ENCODE peak calls at places on chromosomes 6 and 20, in six cellular contexts. Q, I, F, D, E and S are unnamed samples.

GRCh38 chr6:144797881-144798589 is 512.9 kb downstream of the UTRN start:
- DNase-seq in Q (peak; percentile 67), I (no peak), F (peak; percentile 36), D (no peak), E (no peak), S (no peak)

GRCh38 chr6:44171899-44172546 is 13.4 kb downstream of the CAPN11 start:
- DNase-seq in Q (no peak), I (no peak), F (no peak), D (no peak), E (no peak), S (no peak)

GRCh38 chr6:12882761-12883290 is 166.3 kb downstream of the PHACTR1 start:
- DNase-seq in Q (no peak), I (no peak), F (no peak), D (no peak), E (no peak), S (no peak)

GRCh38 chr6:166542580-166542912 is 43.9 kb downstream of the RAMACL start:
- DNase-seq in Q (peak; percentile 17), I (no peak), F (no peak), D (no peak), E (peak; percentile 84), S (peak; percentile 71)

GRCh38 chr6:110490110-110490509 is 13.7 kb upstream of the SLC22A16 start:
- DNase-seq in Q (no peak), I (no peak), F (no peak), D (no peak), E (no peak), S (no peak)

GRCh38 chr6:170272341-170273065 is 18.4 kb downstream of the DLL1 start:
- DNase-seq in Q (no peak), I (no peak), F (no peak), D (no peak), E (no peak), S (no peak)

GRCh38 chr20:50321797-50322480 is 131.3 kb downstream of the CEBPB start:
- DNase-seq in Q (peak; percentile 72), I (no peak), F (peak; percentile 79), D (no peak), E (no peak), S (no peak)

GRCh38 chr6:41706876-41707564 is 28.4 kb downstream of the TFEB start:
- DNase-seq in Q (peak; percentile 53), I (no peak), F (peak; percentile 62), D (no peak), E (no peak), S (no peak)

GRCh38 chr6:27439371-27439770 is 33.5 kb downstream of the ZNF184 start:
- DNase-seq in Q (no peak), I (no peak), F (no peak), D (no peak), E (peak; percentile 64), S (no peak)

GRCh38 chr6:152360016-152360415 is 277.1 kb downstream of the SYNE1 start:
- DNase-seq in Q (no peak), I (no peak), F (no peak), D (no peak), E (no peak), S (no peak)

GRCh38 chr6:56688521-56688920 is 45.8 kb upstream of the DST start:
- DNase-seq in Q (no peak), I (no peak), F (no peak), D (no peak), E (no peak), S (no peak)

GRCh38 chr20:35007413-35007812 is 51.7 kb downstream of the MYH7B start:
- DNase-seq in Q (no peak), I (no peak), F (no peak), D (no peak), E (no peak), S (no peak)

GRCh38 chr20:53919886-53920285 is 150.5 kb downstream of the BCAS1 start:
- DNase-seq in Q (no peak), I (no peak), F (no peak), D (no peak), E (no peak), S (no peak)

GRCh38 chr6:15402401-15403045 is 156.7 kb downstream of the JARID2 start:
- DNase-seq in Q (peak; percentile 9), I (no peak), F (no peak), D (no peak), E (no peak), S (no peak)

GRCh38 chr6:71490876-71491275 is 202.3 kb downstream of the OGFRL1 start:
- DNase-seq in Q (no peak), I (no peak), F (no peak), D (no peak), E (peak; percentile 25), S (no peak)

GRCh38 chr20:45780159-45780558 is 11.5 kb downstream of the WFDC3 start:
- DNase-seq in Q (no peak), I (no peak), F (no peak), D (no peak), E (no peak), S (no peak)

GRCh38 chr20:50366270-50367103 is 143.7 kb upstream of the PTPN1 start:
- DNase-seq in Q (peak; percentile 75), I (no peak), F (peak; percentile 92), D (no peak), E (no peak), S (no peak)

GRCh38 chr6:139392834-139393233 is 18.4 kb upstream of the CITED2 start:
- DNase-seq in Q (peak; percentile 73), I (no peak), F (no peak), D (no peak), E (no peak), S (no peak)

GRCh38 chr6:116371384-116372209 is 850 bp downstream of the DSE start:
- DNase-seq in Q (peak; percentile 94), I (peak; percentile 71), F (peak; percentile 94), D (peak; percentile 83), E (peak; percentile 90), S (peak; percentile 84)

GRCh38 chr6:113050010-113050893 is 703.1 kb downstream of the RFPL4B start:
- DNase-seq in Q (peak; percentile 44), I (no peak), F (no peak), D (no peak), E (no peak), S (no peak)

GRCh38 chr20:63702036-63702665 is 5.6 kb downstream of the ARFRP1 start:
- DNase-seq in Q (no peak), I (no peak), F (no peak), D (no peak), E (no peak), S (no peak)
- H3K14ac ChIP-seq in Q (no peak overlapping the region), I (no peak overlapping the region), F (no peak overlapping the region), D (no peak overlapping the region), E (no peak overlapping the region), S (no peak overlapping the region)

DNA sequence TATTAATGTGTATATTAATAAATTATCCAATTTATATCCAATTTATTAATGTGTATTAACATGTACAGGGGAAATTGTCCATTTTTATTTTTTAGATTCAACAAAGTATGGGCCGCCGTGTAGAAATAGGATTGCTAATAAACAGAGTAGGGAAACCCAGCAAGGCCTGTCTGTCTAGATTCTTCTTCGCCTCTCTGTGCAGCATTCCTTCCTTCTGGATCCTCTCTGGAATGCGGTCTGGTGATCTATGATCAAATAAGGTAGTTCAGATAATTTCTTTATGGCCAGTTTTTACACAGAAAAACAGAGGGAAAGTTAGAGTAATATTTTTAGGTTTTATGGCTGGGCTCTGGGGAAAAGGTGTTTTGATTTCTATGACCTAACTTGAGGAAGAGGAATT is 19.9 kb upstream of the HFE start:
- DNase-seq in Q (no peak), I (no peak), F (no peak), D (no peak), E (peak; percentile 81), S (no peak)
- H3K14ac ChIP-seq in Q (no peak overlapping the region), I (no peak overlapping the region), F (no peak overlapping the region), D (no peak overlapping the region), E (peak overlapping the region; percentile 84), S (no peak overlapping the region)

GRCh38 chr20:1417273-1417672 is 24.4 kb upstream of the FKBP1A start:
- DNase-seq in Q (peak; percentile 49), I (no peak), F (peak; percentile 91), D (no peak), E (peak; percentile 79), S (no peak)

GRCh38 chr20:1418335-1418734 is 25.5 kb upstream of the FKBP1A start:
- DNase-seq in Q (peak; percentile 39), I (no peak), F (peak; percentile 82), D (no peak), E (peak; percentile 98), S (no peak)

GRCh38 chr20:1422756-1423155 is 29.9 kb upstream of the FKBP1A start:
- DNase-seq in Q (peak; percentile 30), I (no peak), F (no peak), D (no peak), E (peak; percentile 88), S (no peak)

GRCh38 chr20:1417790-1418189 is 24.9 kb upstream of the FKBP1A start:
- DNase-seq in Q (no peak), I (no peak), F (no peak), D (no peak), E (no peak), S (no peak)

DNA sequence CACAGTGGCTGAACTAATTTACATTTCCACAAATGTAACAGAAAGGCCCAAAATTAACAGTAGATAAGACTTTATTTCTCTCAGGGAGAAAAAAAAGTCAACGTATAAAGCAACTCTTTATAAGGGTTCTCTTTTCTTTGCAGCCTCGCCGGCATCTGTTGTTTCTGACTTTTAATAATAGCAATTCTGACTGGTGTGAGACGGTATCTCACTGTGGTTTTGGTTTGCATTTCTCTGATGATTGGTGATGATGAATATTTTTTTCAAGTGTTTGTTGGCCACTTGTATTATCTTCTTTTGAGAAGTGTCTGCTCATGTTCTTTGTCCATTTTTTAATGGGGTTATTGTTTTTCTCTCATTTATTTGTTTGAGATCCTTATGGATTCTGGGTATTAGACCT is 27.2 kb upstream of the FKBP1A start:
- DNase-seq in Q (no peak), I (no peak), F (peak; percentile 27), D (no peak), E (no peak), S (no peak)
- H3K14ac ChIP-seq in Q (no peak overlapping the region), I (no peak overlapping the region), F (no peak overlapping the region), D (no peak overlapping the region), E (no peak overlapping the region), S (no peak overlapping the region)

GRCh38 chr20:37293301-37293943 is 4.0 kb downstream of the MANBAL start:
- DNase-seq in Q (no peak), I (no peak), F (no peak), D (no peak), E (no peak), S (no peak)
- H3K14ac ChIP-seq in Q (peak overlapping the region; percentile 66), I (no peak overlapping the region), F (no peak overlapping the region), D (no peak overlapping the region), E (peak overlapping the region; percentile 22), S (no peak overlapping the region)

DNA sequence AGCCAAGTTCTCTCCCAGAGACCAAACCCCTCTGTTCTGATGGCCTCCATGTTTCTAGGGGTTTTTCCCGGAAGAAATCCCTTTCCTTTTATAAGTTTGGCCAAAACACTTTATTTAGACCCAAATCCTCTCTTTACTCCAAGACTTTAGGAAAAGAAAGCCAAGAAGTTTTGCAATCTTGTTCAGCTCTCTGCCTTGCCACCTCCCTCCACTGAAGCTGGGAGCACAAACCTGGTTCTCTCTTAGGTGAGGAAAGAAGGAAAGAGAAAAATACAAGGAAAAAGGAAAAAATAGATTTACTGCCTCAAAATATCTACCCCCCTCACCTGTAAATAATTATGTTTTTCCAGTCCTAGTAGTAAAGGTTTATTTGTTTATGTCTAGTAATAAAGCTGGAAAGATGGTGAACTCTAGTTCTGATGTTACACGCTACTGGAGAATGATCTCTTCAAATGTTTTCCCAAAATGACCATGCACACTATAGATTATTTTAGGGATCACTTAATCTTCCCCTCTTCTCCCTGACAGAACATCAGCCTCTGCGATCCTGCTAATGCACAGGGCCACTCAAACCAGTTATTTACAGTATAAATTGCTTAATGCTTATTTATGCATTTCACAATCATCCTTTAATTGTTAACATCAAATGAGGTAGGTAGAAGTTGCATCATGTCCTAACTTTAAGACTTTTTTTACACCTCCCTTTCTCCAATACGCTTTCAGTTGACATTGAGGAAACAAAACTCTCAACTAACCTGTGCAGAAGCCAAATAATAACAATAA is 10.9 kb upstream of the ARG1 start:
- DNase-seq in Q (no peak), I (no peak), F (no peak), D (no peak), E (no peak), S (no peak)
- H3K14ac ChIP-seq in Q (no peak overlapping the region), I (no peak overlapping the region), F (no peak overlapping the region), D (no peak overlapping the region), E (no peak overlapping the region), S (no peak overlapping the region)